ENCODE peak calls at places on chromosomes 1 and 21, in four cellular contexts. I is K562, J is H1, X is HepG2. S is an unnamed sample.

GRCh38 chr21:37503848-37504467 is 137.4 kb downstream of the DYRK1A start:
- DNase-seq in I (no peak), J (no peak), X (peak), S (no peak)

GRCh38 chr1:81978945-81979344 is 178.2 kb downstream of the ADGRL2 start:
- DNase-seq in I (no peak), J (no peak), X (no peak), S (no peak)

GRCh38 chr21:41965045-41965444 is 11.2 kb upstream of the C2CD2 start:
- DNase-seq in I (no peak), J (no peak), X (no peak), S (no peak)

GRCh38 chr1:152904688-152905440 is 3.5 kb upstream of the IVL start:
- DNase-seq in I (no peak), J (no peak), X (no peak), S (no peak)

GRCh38 chr1:234750922-234751595 is 141.1 kb upstream of the IRF2BP2 start:
- DNase-seq in I (peak), J (no peak), X (peak), S (no peak)

GRCh38 chr1:67429528-67430357 is 459 bp downstream of the SERBP1 start:
- DNase-seq in I (peak), J (no peak), X (no peak), S (no peak)

GRCh38 chr1:52659851-52660596 is 27.1 kb downstream of the SHISAL2A start:
- DNase-seq in I (no peak), J (peak), X (no peak), S (no peak)

GRCh38 chr1:220689696-220690095 is 467 bp upstream of the C1orf115 start:
- DNase-seq in I (no peak), J (no peak), X (no peak), S (no peak)

GRCh38 chr1:6601865-6602668 is 602 bp downstream of the KLHL21 start:
- DNase-seq in I (no peak), J (no peak), X (no peak), S (no peak)

GRCh38 chr1:154012129-154012528 is 21.6 kb downstream of the RPS27 start:
- DNase-seq in I (no peak), J (no peak), X (no peak), S (no peak)

GRCh38 chr1:154019940-154020339 is 29.4 kb downstream of the RPS27 start:
- DNase-seq in I (no peak), J (no peak), X (no peak), S (no peak)

GRCh38 chr1:154019280-154019679 is 28.7 kb downstream of the RPS27 start:
- DNase-seq in I (no peak), J (no peak), X (no peak), S (no peak)

GRCh38 chr1:154014154-154014910 is 23.8 kb downstream of the RPS27 start:
- DNase-seq in I (no peak), J (no peak), X (no peak), S (no peak)
- TF ChIP-seq BRCA1 in I (no peak), J (no peak), X (no peak), S (no peak)

GRCh38 chr21:31888936-31889371 is 16.1 kb downstream of the HUNK start:
- DNase-seq in I (no peak), J (no peak), X (no peak), S (no peak)

GRCh38 chr21:31886896-31887595 is 14.2 kb downstream of the HUNK start:
- DNase-seq in I (no peak), J (no peak), X (no peak), S (no peak)

GRCh38 chr21:31885146-31885545 is 12.3 kb downstream of the HUNK start:
- DNase-seq in I (no peak), J (no peak), X (no peak), S (no peak)

GRCh38 chr21:31892686-31893085 is 19.9 kb downstream of the HUNK start:
- DNase-seq in I (no peak), J (no peak), X (no peak), S (no peak)

DNA sequence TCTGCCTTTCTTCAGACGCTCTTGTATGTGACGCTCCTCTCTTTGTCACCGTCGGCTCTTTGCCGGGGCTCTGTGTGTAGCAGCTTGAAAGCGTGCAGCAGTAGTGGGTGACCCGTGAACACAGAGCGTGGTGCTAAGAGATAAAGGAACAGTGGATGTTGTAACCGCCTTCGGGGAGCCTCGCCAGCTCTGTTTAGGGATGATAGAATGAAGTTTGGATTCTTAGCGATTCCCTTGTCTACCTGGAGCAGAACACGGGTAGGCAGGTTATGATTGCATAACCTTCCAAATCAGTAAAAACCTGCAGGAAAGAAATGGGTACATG is 14.7 kb downstream of the HUNK start:
- DNase-seq in I (no peak), J (no peak), X (no peak), S (no peak)
- TF ChIP-seq BRCA1 in I (no peak), J (no peak), X (no peak), S (no peak)

DNA sequence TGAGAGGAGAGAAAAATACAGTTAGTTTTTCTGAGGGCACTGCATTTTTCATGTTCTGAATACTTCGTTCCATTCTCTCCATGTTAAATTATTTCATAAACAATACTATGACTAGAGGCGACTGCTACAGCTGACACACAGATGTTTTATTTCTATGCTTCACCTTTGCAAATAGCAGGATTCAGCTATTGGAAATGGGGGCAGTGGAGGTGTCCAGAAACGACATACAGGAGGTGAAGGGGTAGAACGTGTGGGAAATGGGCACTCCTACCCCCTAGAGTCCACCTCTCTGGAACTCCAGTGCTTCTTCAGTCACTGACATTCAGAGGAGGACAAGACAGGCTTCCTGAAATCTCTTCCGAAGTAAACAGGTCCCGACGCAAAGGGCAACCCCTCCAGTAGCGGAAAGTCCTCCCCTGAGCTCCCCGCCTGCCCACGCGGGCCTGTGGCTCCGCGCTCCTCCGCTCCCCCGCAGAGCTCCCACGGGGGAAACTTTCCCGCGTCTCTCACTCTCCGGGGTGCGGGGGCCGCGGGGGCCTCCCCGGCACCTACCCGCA is 481 bp downstream of the DPYD start:
- DNase-seq in I (no peak), J (no peak), X (peak), S (no peak)
- TF ChIP-seq BRCA1 in I (no peak), J (no peak), X (no peak), S (no peak)

GRCh38 chr1:228457396-228458176 is 29.6 kb upstream of the RNF187 start:
- DNase-seq in I (peak), J (peak), X (no peak), S (peak)
- TF ChIP-seq BRCA1 in I (no peak), J (no peak), X (no peak), S (no peak)

GRCh38 chr1:74593887-74594866 is 79.4 kb downstream of the ERICH3 start:
- DNase-seq in I (no peak), J (no peak), X (peak), S (no peak)

GRCh38 chr1:74592580-74593355 is 80.4 kb upstream of the LRRC53 start:
- DNase-seq in I (no peak), J (no peak), X (no peak), S (no peak)

GRCh38 chr1:74591954-74592353 is 79.5 kb upstream of the LRRC53 start:
- DNase-seq in I (no peak), J (no peak), X (no peak), S (no peak)

DNA sequence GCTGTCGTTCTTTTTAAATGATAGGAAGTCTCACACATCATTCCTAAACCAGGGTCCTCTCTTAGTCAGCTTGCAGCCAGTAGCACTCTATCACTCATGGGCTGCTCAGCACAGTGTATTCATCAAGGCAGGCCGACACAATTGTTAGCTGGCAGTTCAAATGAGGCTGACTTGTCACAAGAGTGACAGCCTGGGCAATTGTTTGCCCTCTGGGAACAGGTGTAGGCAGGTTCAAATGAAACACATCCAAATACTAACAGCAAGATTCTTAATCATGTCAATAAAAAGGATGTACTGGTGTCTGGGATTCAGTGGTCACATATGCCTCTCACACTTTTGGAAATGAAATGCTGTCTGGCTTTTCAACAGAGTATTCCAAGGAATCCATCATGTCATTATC is 76.8 kb downstream of the ERICH3 start:
- DNase-seq in I (no peak), J (no peak), X (no peak), S (no peak)
- TF ChIP-seq BRCA1 in I (no peak), J (no peak), X (no peak), S (no peak)

GRCh38 chr1:207244409-207244801 is 77.1 kb upstream of the CD55 start:
- DNase-seq in I (no peak), J (no peak), X (no peak), S (no peak)

GRCh38 chr1:207245124-207245523 is 76.4 kb upstream of the CD55 start:
- DNase-seq in I (no peak), J (no peak), X (no peak), S (no peak)

GRCh38 chr1:207251066-207251465 is 70.4 kb upstream of the CD55 start:
- DNase-seq in I (no peak), J (no peak), X (no peak), S (no peak)

GRCh38 chr1:207243756-207244408 is 77.6 kb upstream of the CD55 start:
- DNase-seq in I (no peak), J (no peak), X (no peak), S (no peak)

DNA sequence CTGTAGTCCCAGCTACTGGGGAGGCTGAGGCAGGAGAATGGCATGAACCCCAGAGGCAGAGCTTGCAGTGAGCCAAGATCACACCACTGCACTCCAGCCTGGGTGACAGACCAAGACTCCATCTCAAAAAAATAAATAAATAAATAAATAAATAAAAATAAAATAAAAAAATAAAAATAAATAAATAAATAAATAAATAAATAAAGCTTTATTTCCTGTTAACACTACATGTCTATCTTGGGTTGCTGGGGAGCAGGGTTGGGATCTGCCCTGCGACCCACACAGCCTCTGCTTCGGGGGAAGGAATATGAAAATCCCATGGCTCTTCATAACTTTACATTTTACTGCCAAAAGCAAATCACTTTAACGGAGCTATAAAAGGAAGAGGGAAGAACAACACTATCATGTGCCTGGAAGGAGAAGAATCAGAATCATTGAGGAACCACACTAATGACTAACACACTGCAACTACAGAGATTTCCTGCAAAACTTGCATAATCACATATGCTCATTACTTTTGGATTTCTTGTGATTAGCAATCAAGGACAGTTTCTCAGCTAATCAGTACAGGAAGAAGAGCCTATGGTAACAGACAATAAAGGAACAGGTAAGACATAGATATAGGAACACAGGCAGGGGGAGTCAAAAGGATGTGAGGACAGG is 72.8 kb upstream of the CD55 start:
- DNase-seq in I (no peak), J (no peak), X (no peak), S (no peak)
- TF ChIP-seq BRCA1 in I (no peak), J (no peak), X (no peak), S (no peak)

GRCh38 chr1:61279570-61279969 is 197.2 kb downstream of the NFIA start:
- DNase-seq in I (no peak), J (no peak), X (no peak), S (no peak)
- TF ChIP-seq BRCA1 in I (no peak), J (no peak), X (no peak), S (no peak)

GRCh38 chr1:161174911-161175310 is 2.4 kb downstream of the B4GALT3 start:
- DNase-seq in I (no peak), J (no peak), X (no peak), S (no peak)

GRCh38 chr1:161177936-161178244 is 583 bp upstream of the B4GALT3 start:
- DNase-seq in I (no peak), J (no peak), X (no peak), S (no peak)

GRCh38 chr1:161175771-161176453 is 1.4 kb downstream of the B4GALT3 start:
- DNase-seq in I (no peak), J (no peak), X (no peak), S (no peak)

GRCh38 chr1:161177112-161177935 is at the start of gene B4GALT3:
- DNase-seq in I (peak), J (no peak), X (peak), S (no peak)

DNA sequence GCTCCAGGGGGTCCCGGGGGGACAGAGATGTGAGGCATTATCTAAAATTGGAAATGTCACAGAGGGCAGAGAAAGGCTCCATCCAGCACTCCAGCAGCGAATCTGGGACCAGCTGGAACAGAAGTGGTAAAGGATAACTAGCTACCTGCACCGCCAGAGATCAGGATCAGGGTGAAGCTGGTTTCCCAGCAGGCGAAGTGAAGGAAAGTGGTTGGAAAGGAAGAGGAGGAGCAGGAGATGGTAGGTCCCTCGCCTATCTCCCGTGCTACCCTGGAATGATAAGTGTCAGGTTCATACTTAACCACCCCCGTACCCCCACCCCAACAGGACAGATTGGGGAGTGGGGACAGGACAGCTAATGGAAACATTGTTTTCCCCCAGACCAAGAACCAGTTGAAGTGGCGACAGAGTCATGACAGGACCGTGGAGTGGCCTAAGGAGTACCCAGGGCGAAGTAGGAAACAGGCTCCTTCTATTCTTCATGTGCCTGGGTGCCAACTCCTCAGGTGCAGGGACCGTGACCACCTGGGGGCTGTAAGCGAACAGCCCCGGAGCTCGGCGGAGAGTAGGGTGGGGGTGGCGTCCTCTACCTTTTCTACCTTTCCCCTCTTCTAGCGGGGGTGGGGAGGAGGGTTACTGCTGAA is 717 bp downstream of the B4GALT3 start:
- DNase-seq in I (peak), J (no peak), X (no peak), S (no peak)
- TF ChIP-seq BRCA1 in I (no peak), J (no peak), X (no peak), S (no peak)

GRCh38 chr1:180227843-180228647 is 2.0 kb upstream of the LHX4 start:
- DNase-seq in I (no peak), J (no peak), X (no peak), S (no peak)
- TF ChIP-seq BRCA1 in I (no peak), J (no peak), X (no peak), S (no peak)

GRCh38 chr1:47030170-47030805 is 6.8 kb downstream of the CYP4X1 start:
- DNase-seq in I (no peak), J (no peak), X (no peak), S (no peak)
- TF ChIP-seq BRCA1 in I (no peak), J (no peak), X (no peak), S (no peak)